ENCODE peak calls at places on chromosome 22, in ten cellular contexts. Q is heart left ventricle; Y is iris pigment epithelial cell; L is lower leg skin; S is AML-193; J is CD8-positive, alpha-beta memory T cell; D is stimulated activated CD8-positive, alpha-beta memory T cell treated with anti-CD3 and anti-CD28 coated beads, Interleukin-15, amount 100 ng/mL, for 1 hour; O is glomerular endothelial cell; T is endothelial cell; P is fibroblast of gingiva. E is an unnamed sample.

GRCh38 chr22:35567794-35568193 is 27.2 kb downstream of the RASD2 start:
- DNase-seq in Q (peak; percentile 66), L (no peak), J (no peak), T (no peak), O (no peak), P (no peak), Y (no peak), D (no peak), S (no peak), E (no peak)

GRCh38 chr22:20567993-20568417 is 60.6 kb downstream of the MED15 start:
- DNase-seq in Q (no peak), L (no peak), J (no peak), Y (peak; percentile 56), S (no peak), P (peak; percentile 66), O (no peak), T (no peak), D (no peak), E (no peak)

GRCh38 chr22:20490183-20490940 is 5.2 kb downstream of the KLHL22 start:
- DNase-seq in Y (no peak), P (no peak), D (no peak), L (no peak), S (no peak), Q (no peak), T (no peak), J (no peak), O (no peak), E (no peak)

GRCh38 chr22:46451741-46452140 is 85.7 kb downstream of the CELSR1 start:
- DNase-seq in D (no peak), O (no peak), S (no peak), T (no peak), L (no peak), Q (no peak), J (no peak), Y (no peak), P (no peak), E (no peak)

GRCh38 chr22:46968848-46969247 is 206.4 kb downstream of the TBC1D22A start:
- DNase-seq in J (no peak), P (no peak), T (no peak), Q (no peak), L (no peak), Y (no peak), D (no peak), S (no peak), O (no peak), E (no peak)

GRCh38 chr22:32079110-32080089 is 36.3 kb downstream of the SLC5A1 start:
- DNase-seq in P (peak; percentile 26), L (no peak), T (no peak), O (no peak), S (no peak), Y (peak; percentile 81), D (no peak), Q (no peak), J (no peak), E (peak; percentile 66)

GRCh38 chr22:22881116-22882032 is 6.2 kb upstream of the IGLL5 start:
- DNase-seq in P (no peak), O (no peak), D (no peak), Q (no peak), T (no peak), S (no peak), Y (no peak), L (no peak), J (no peak), E (no peak)

GRCh38 chr22:27242111-27242436 is 559.5 kb downstream of the MN1 start:
- DNase-seq in T (no peak), Y (no peak), D (no peak), S (no peak), O (no peak), L (no peak), J (no peak), Q (no peak), P (no peak), E (no peak)

GRCh38 chr22:37043828-37044538 is 7.6 kb upstream of the KCTD17 start:
- DNase-seq in S (peak; percentile 77), O (no peak), T (peak; percentile 59), Q (peak; percentile 54), D (peak; percentile 14), Y (peak; percentile 44), J (no peak), L (peak; percentile 45), P (no peak), E (no peak)

GRCh38 chr22:33579448-33580093 is 340.7 kb downstream of the LARGE1 start:
- DNase-seq in J (no peak), P (peak; percentile 5), Y (peak; percentile 7), D (peak; percentile 2), O (no peak), Q (peak; percentile 65), S (peak; percentile 12), T (peak; percentile 85), L (peak; percentile 34), E (no peak)

E was measured in esophagus muscularis mucosa.